ENCODE peak calls at places on chromosome X, in seven cellular contexts. G is psoas muscle, D is transverse colon, B is Peyer's patch, Y is brain microvascular endothelial cell, I is mesenchymal stem cell, P is lower lobe of right lung. O is an unnamed sample.

GRCh38 chrX:41824551-41824950 is 98.8 kb downstream of the CASK start:
- DNase-seq in Y (peak; percentile 42), D (no peak), B (peak; percentile 50), P (no peak), G (no peak), I (peak; percentile 60), O (peak; percentile 2)

GRCh38 chrX:40172169-40172979 is 74.6 kb upstream of the BCOR start:
- DNase-seq in P (peak; percentile 80), D (peak; percentile 64), G (peak; percentile 70), I (peak; percentile 90), Y (no peak), B (peak; percentile 73), O (no peak)

GRCh38 chrX:20623448-20623847 is 356.7 kb upstream of the RPS6KA3 start:
- DNase-seq in G (no peak), D (no peak), I (peak; percentile 0), Y (peak; percentile 42), P (no peak), B (no peak), O (no peak)

GRCh38 chrX:7346021-7346420 is 198.1 kb upstream of the PUDP start:
- DNase-seq in G (no peak), D (no peak), B (no peak), I (no peak), Y (no peak), P (no peak), O (no peak)

GRCh38 chrX:104347860-104348259 is 93.1 kb upstream of the ESX1 start:
- DNase-seq in Y (no peak), G (no peak), D (no peak), P (no peak), B (no peak), I (peak; percentile 88), O (no peak)

GRCh38 chrX:18561020-18561419 is 110.9 kb downstream of the RS1 start:
- DNase-seq in D (no peak), B (no peak), I (no peak), Y (no peak), G (no peak), P (no peak), O (no peak)

GRCh38 chrX:129318375-129318774 is 204.9 kb downstream of the SMARCA1 start:
- DNase-seq in Y (peak; percentile 26), G (no peak), I (peak; percentile 27), B (peak; percentile 45), D (no peak), P (no peak), O (no peak)

GRCh38 chrX:17405225-17405969 is 30.4 kb downstream of the NHS start:
- DNase-seq in B (no peak), P (no peak), I (no peak), Y (peak; percentile 39), D (no peak), G (no peak), O (peak; percentile 97)

GRCh38 chrX:46587158-46587557 is 13.6 kb downstream of the CHST7 start:
- DNase-seq in B (no peak), D (no peak), I (peak; percentile 42), P (no peak), Y (peak; percentile 62), G (no peak), O (peak; percentile 59)

GRCh38 chrX:153922932-153923857 is 2.9 kb downstream of the ARHGAP4 start:
- DNase-seq in Y (no peak), P (peak; percentile 78), D (peak; percentile 72), I (no peak), B (peak; percentile 80), G (peak; percentile 83), O (no peak)

GRCh38 chrX:95484781-95485180 is 1199.9 kb upstream of the DIAPH2 start:
- DNase-seq in B (no peak), Y (no peak), D (no peak), P (no peak), I (no peak), G (no peak), O (no peak)

GRCh38 chrX:6449946-6450345 is 85.0 kb downstream of the VCX3A start:
- DNase-seq in B (no peak), Y (no peak), P (no peak), G (no peak), I (no peak), D (no peak), O (no peak)

GRCh38 chrX:20742106-20742505 is 475.4 kb upstream of the RPS6KA3 start:
- DNase-seq in G (no peak), I (no peak), P (no peak), Y (no peak), D (no peak), B (no peak), O (no peak)

GRCh38 chrX:80876877-80877276 is 67.2 kb upstream of the BRWD3 start:
- DNase-seq in P (no peak), B (no peak), D (no peak), I (peak; percentile 25), G (no peak), Y (no peak), O (no peak)

GRCh38 chrX:149004936-149005335 is 500.2 kb downstream of the IDS start:
- DNase-seq in Y (no peak), G (no peak), I (no peak), P (no peak), D (no peak), B (no peak), O (no peak)

GRCh38 chrX:138777230-138777629 is 65.7 kb upstream of the FGF13 start:
- DNase-seq in B (no peak), G (no peak), D (no peak), P (no peak), I (no peak), Y (no peak), O (no peak)

GRCh38 chrX:134158821-134159512 is 78.0 kb upstream of the CCDC160 start:
- DNase-seq in B (no peak), I (no peak), Y (no peak), P (no peak), G (no peak), D (no peak), O (no peak)

GRCh38 chrX:148422531-148422930 is 77.9 kb upstream of the AFF2 start:
- DNase-seq in D (no peak), G (no peak), Y (no peak), B (no peak), I (no peak), P (no peak), O (peak; percentile 15)

GRCh38 chrX:120840826-120841225 is 34.8 kb downstream of the CT47B1 start:
- DNase-seq in D (no peak), B (no peak), G (no peak), P (no peak), I (no peak), Y (peak; percentile 65), O (peak; percentile 33)

GRCh38 chrX:119190736-119191282 is 45.3 kb upstream of the PGRMC1 start:
- DNase-seq in P (no peak), Y (no peak), I (no peak), D (no peak), G (no peak), B (no peak), O (no peak)

GRCh38 chrX:51395807-51396728 is 63.4 kb downstream of the NUDT10 start:
- DNase-seq in Y (no peak), P (peak; percentile 39), D (no peak), B (peak; percentile 70), G (no peak), I (no peak), O (no peak)

GRCh38 chrX:70001708-70002341 is 47.9 kb downstream of the AWAT2 start:
- DNase-seq in Y (no peak), P (no peak), D (no peak), I (no peak), G (no peak), B (no peak), O (no peak)
- H3K27ac ChIP-seq in Y (no peak overlapping the region), P (no peak overlapping the region), D (no peak overlapping the region), I (no peak overlapping the region), G (no peak overlapping the region), B (no peak overlapping the region), O (no peak overlapping the region)

GRCh38 chrX:12866451-12867377 is at the start of gene TLR7:
- DNase-seq in B (no peak), D (no peak), Y (no peak), P (no peak), G (no peak), I (no peak), O (no peak)
- H3K27me3 ChIP-seq in B (no peaks in the 10 kb centered on the region), D (no peaks in the 10 kb centered on the region), Y (no peaks in the 10 kb centered on the region), P (no peaks in the 10 kb centered on the region), G (no peaks in the 10 kb centered on the region), I (no peaks in the 10 kb centered on the region), O (no peaks in the 10 kb centered on the region)

GRCh38 chrX:71315917-71316316 is 14.4 kb downstream of the ITGB1BP2 start:
- DNase-seq in B (no peak), Y (peak; percentile 59), D (no peak), G (no peak), P (no peak), I (no peak), O (no peak)
- H3K27ac ChIP-seq in B (no peak overlapping the region), Y (peak overlapping the region; percentile 55), D (no peak overlapping the region), G (no peak overlapping the region), P (no peak overlapping the region), I (no peak overlapping the region), O (no peak overlapping the region)

DNA sequence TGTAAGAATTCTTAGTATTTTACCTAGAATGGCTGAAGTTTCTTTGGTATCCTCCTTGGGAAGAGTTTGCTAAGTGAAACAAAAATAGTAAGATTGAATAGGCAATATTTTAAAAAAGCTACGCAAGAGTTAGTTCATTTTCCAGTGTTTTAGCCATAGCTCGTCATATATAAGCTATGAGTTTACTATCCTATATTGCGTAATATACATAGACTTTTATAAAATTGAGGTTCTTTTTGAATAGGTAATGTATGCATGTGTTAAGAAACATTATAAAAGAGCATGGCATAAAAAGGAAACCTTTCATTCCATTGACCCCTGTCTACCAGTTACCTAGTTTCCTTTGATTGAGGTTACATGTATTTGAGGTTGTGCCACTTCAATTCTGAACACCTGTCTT is 67.0 kb downstream of the DACH2 start:
- DNase-seq in I (no peak), B (no peak), D (no peak), Y (no peak), P (no peak), G (no peak), O (no peak)
- H3K27me3 ChIP-seq in I (no peaks in the 10 kb centered on the region), B (no peaks in the 10 kb centered on the region), D (no peaks in the 10 kb centered on the region), Y (no peaks in the 10 kb centered on the region), P (no peaks in the 10 kb centered on the region), G (no peaks in the 10 kb centered on the region), O (no peaks in the 10 kb centered on the region)

GRCh38 chrX:125646195-125646594 is 326.5 kb downstream of the TEX13C start:
- DNase-seq in D (no peak), I (no peak), G (no peak), B (no peak), Y (no peak), P (no peak), O (no peak)

GRCh38 chrX:125651426-125651825 is 331.8 kb downstream of the TEX13C start:
- DNase-seq in Y (peak; percentile 29), B (no peak), D (no peak), G (no peak), I (no peak), P (no peak), O (no peak)
- H3K27ac ChIP-seq in Y (no peak overlapping the region), B (no peak overlapping the region), D (no peak overlapping the region), G (no peak overlapping the region), I (no peak overlapping the region), P (no peak overlapping the region), O (no peak overlapping the region)

DNA sequence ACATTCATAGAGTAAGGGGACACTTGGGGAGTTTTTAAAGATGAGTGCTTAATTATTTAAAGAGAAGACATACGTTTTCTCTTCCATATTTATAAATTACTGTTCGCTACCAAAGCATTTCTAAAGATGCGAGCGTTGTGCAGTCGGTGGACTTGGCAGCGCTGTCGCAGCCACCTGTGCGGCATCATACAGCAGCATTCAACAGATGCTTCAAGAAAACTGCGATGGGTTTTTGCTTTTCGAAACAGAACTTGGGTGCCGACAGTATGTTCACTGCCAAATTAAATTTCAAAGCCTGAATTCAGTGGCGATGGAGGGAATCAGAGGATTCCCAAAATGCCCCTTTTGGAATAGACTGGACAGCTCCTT is 1.6 kb upstream of the HTR2C start:
- DNase-seq in I (no peak), G (no peak), P (no peak), D (no peak), B (no peak), Y (no peak), O (no peak)
- H3K27me3 ChIP-seq in I (peaks cover 47% of the 10 kb centered on the region), G (peaks cover 6% of the 10 kb centered on the region), P (peaks cover 44% of the 10 kb centered on the region), D (peaks cover 57% of the 10 kb centered on the region), B (no peaks in the 10 kb centered on the region), Y (peaks cover 19% of the 10 kb centered on the region), O (peaks cover 72% of the 10 kb centered on the region)

O was measured in foreskin keratinocyte.